ENCODE peak calls at places on chromosome 9, in seven cellular contexts. U, H, C, A, F, X and S are unnamed samples.

GRCh38 chr9:16058131-16058549 is 505.3 kb downstream of the CCDC171 start:
- DNase-seq in F (no peak), A (no peak), C (peak), H (peak), U (no peak), X (peak), S (peak)

GRCh38 chr9:116377179-116377790 is 223.7 kb downstream of the PAPPA start:
- DNase-seq in X (peak), H (peak), F (peak), A (no peak), C (peak), U (no peak), S (no peak)

GRCh38 chr9:79807966-79808365 is 236.2 kb downstream of the TLE4 start:
- DNase-seq in U (no peak), A (no peak), H (no peak), F (no peak), X (peak), C (peak), S (no peak)

GRCh38 chr9:74910036-74910435 is 22.3 kb upstream of the TRPM6 start:
- DNase-seq in C (no peak), A (no peak), F (no peak), X (no peak), U (no peak), H (no peak), S (no peak)

GRCh38 chr9:124501771-124502320 is 5.4 kb downstream of the NR5A1 start:
- DNase-seq in A (no peak), F (no peak), C (no peak), U (no peak), H (no peak), X (no peak), S (no peak)

GRCh38 chr9:69326261-69326660 is 1.2 kb downstream of the ENTREP1 start:
- DNase-seq in U (no peak), C (no peak), A (no peak), H (no peak), X (no peak), F (no peak), S (no peak)

GRCh38 chr9:133977421-133978201 is 14.5 kb downstream of the VAV2 start:
- DNase-seq in A (no peak), U (no peak), C (no peak), H (no peak), F (no peak), X (no peak), S (no peak)

GRCh38 chr9:75410405-75410804 is 322.1 kb downstream of the OSTF1 start:
- DNase-seq in F (no peak), C (no peak), X (no peak), H (no peak), U (no peak), A (no peak), S (no peak)

GRCh38 chr9:114602620-114603019 is 8.5 kb upstream of the TMEM268 start:
- DNase-seq in F (no peak), U (no peak), H (no peak), X (no peak), C (no peak), A (no peak), S (no peak)

GRCh38 chr9:87696641-87697040 is 29.3 kb upstream of the CTSL start:
- DNase-seq in X (no peak), A (no peak), U (no peak), F (no peak), H (no peak), C (no peak), S (no peak)

GRCh38 chr9:133733074-133733408 is 5.1 kb downstream of the SARDH start:
- DNase-seq in F (no peak), A (no peak), X (no peak), U (no peak), H (no peak), C (no peak), S (no peak)

DNA sequence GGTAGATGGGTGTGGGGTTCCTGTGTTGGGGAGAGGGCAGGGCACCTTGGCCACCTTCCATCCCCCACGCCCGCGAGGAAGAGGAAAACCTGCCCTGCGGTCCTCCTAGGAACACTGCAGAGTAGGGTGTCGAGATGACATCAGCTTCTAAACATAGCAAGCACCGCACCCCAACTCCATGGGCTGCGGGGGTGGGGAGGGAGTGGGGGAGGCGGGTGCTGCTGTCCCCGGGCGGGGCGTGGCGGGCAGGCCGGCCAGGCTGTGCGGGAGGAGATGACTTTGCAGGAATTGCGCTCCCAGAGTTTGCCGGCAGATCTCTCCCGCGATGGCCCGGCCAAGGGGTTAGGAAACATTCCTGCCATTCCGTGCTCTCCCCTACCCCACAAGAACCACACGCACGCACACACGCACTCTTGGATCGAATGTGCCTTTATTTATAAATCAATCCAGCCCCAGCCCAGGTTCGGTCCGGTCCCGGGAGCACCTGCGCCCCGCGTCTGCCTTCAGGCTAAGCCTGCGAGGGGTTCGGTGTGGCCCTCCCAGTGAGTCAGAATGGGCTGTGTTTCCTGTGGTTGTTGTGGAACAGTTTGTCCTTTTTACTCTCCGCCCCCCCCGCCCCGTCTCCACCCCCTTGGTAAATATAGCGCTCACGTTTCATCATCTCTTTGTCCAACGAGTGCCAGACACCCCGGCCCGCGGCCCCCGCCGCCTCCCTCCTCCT is 5.2 kb upstream of the KLF9 start:
- DNase-seq in U (peak), A (peak), H (peak), X (peak), F (peak), C (peak), S (peak)
- TF ChIP-seq CTCF in U (peak), A (no peak), H (peak), X (no peak), F (no peak), C (no peak), S (no peak)

GRCh38 chr9:19875291-19875910 is 86.6 kb upstream of the SLC24A2 start:
- DNase-seq in C (peak), H (no peak), F (no peak), A (no peak), X (no peak), U (no peak), S (no peak)
- TF ChIP-seq CTCF in C (no peak), H (no peak), F (no peak), A (no peak), X (no peak), U (no peak), S (no peak)

DNA sequence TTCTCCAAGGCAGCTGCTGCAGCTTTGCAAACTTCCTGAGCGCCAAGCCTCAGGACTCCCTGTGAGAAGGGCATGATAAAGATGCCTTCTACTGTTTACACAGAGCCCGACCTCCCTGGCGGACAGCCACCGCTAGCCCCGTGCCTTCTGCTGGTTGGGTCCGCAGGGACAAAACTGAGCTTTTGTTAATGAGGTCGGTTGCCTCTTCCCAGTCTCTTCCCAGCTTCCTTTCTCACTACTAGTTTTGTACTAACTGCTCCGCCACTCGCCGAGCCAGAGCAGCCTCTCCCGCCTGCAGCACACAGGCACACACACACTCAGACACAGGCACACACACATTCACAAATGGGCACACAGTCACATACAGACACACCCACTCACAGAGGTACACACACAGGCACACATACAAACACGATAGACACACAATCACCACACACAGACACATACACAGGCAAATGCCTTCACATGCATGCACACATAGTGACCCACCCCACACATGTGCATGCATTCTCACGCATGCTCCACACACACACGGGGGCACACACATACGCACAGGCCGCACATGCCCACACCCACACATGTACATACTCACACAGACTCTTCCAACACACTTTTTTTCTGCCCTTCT is at the start of gene FREM1:
- DNase-seq in C (peak), H (no peak), U (peak), A (no peak), X (peak), F (peak), S (no peak)
- TF ChIP-seq CTCF in C (no peak), H (no peak), U (no peak), A (no peak), X (no peak), F (no peak), S (no peak)

DNA sequence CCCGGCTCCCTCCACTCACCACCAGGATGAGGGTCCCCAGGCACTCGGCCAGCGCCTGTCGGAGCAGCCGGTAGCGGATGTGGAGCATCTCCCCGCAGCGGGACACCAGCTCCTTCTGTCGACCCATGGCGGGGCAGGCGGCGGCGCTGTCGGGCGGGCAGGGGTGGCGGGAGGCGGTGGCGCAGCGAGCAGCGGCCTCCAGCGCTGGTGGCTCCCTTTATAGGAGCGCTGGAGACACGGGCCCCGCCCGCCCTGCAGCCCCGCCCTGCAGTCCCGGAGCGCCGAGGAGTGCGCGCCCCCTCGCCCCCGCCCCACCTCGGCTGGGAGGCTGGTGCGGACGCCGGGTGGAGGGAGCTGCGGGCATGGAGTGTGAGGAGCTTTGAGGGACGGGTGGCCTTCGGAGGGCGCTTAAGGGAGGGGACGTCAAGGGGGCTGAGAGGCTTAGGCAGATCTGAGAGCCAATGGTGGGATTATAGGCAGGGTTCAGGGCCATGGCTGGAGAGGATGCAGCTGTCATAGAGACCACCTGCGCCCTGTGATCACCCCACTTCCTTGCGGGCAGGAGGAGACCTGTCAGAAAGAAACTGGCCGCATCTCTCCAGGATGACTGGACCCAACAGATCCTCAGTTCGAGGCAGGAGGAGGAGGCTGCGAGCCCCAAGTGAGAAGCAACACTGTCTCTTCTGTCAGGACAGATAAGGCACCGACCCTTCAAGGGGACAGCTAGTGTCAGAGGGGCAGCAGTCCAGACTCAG is at the start of gene AQP3:
- DNase-seq in A (peak), X (peak), C (peak), H (peak), U (peak), F (peak), S (peak)
- TF ChIP-seq CTCF in A (peak), X (peak), C (peak), H (no peak), U (no peak), F (no peak), S (no peak)

DNA sequence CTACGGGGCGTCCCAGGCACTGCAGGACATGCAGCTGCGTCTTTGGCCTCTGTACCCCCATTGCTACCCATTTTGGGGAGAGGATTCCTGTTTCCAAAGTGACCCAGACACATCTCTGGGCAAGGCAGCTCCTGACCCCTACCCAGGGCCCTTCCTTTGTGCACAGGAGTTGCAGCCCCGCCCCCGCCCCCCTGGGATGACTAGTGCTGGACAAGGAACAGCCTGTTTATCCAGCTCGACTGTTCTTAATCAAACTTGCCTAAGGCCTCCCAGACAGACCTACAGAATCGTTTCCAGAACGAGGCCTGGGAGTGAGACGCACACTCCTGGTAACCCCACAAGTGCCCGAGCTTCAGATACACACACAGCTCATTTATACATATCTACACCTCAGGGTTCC is 13.2 kb downstream of the DIPK1B start:
- DNase-seq in F (no peak), A (no peak), X (no peak), U (no peak), H (peak), C (peak), S (no peak)
- TF ChIP-seq CTCF in F (no peak), A (no peak), X (no peak), U (no peak), H (no peak), C (no peak), S (no peak)

DNA sequence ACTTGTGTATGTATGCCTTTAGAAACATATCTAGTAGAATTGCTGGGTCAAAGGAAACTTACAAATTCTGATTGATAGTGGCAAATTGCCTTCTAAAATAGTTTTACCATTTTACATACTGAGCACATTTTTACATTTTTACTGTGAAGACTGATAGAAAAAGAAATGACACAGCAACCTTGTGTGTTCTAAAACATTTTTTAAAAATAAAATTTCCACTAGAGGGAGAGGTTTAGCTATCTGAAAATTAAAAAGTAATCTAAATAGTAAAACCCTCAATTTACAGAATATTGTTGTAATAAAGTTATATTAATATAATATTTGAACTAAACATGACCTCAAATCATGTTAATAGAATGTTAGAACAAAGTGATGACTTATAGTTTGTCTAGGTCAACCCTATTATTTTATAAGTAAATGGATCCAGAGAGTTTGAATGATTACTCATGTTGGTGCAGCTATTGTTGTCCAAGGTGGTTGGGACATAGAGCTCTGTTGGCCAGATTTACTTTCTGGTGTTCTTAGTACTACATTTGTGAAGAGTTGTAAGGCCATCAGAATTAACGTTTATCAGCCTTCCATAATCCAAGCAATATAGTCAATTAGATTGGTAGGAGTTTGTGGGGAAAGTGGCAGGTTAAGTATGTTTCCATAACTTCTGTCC is 17.2 kb downstream of the CENPP start:
- DNase-seq in X (peak), H (peak), U (no peak), A (no peak), C (peak), F (no peak), S (no peak)
- TF ChIP-seq CTCF in X (no peak), H (no peak), U (no peak), A (peak), C (no peak), F (peak), S (no peak)

GRCh38 chr9:129142536-129142935 is 31.3 kb downstream of the PTPA start:
- DNase-seq in F (no peak), X (no peak), A (no peak), U (no peak), H (no peak), C (no peak), S (no peak)

GRCh38 chr9:129142115-129142514 is 30.9 kb downstream of the PTPA start:
- DNase-seq in H (no peak), X (no peak), F (no peak), A (peak), C (no peak), U (no peak), S (no peak)

GRCh38 chr9:129143461-129143927 is 32.3 kb downstream of the PTPA start:
- DNase-seq in U (peak), C (peak), H (no peak), A (peak), F (no peak), X (peak), S (no peak)

GRCh38 chr9:129141066-129142041 is 30.1 kb downstream of the PTPA start:
- DNase-seq in U (no peak), C (peak), A (peak), H (peak), X (peak), F (peak), S (peak)

DNA sequence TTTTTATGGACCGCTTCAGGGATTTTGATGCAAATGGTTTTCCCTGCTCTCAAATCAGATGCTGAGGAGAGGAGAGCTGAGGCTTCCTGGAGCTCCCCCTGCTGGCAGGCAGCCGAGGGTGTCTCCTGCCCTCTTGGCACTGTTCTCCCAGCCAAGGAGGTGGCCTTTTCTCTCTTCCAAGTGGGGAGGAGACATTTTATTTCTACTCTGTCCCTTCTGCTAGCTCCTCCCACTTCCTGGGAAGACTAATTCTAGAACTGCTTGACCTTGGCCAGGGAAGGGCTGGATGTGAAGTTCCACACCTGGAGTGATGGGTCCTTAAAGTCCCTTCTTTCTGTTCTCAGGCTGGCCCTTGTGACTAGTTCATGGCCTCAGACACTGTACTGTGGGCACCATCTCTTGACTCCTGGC is 31.8 kb downstream of the PTPA start:
- DNase-seq in H (peak), A (peak), C (peak), X (peak), F (peak), U (peak), S (peak)
- TF ChIP-seq CTCF in H (peak), A (peak), C (peak), X (peak), F (peak), U (peak), S (peak)